ENCODE peak calls at places on chromosomes 13 and 19, in four cellular contexts. N is fibroblast of villous mesenchyme, M is AG04450, Y is left ventricle myocardium inferior. F is an unnamed sample.

GRCh38 chr19:10797541-10798256 is 38.3 kb downstream of the TMED1 start:
- DNase-seq in N (no peak), M (no peak), Y (no peak), F (no peak)

GRCh38 chr19:22088541-22089144 is 36.4 kb downstream of the ZNF257 start:
- DNase-seq in N (no peak), M (no peak), Y (no peak), F (no peak)

GRCh38 chr13:30697177-30697953 is 38.0 kb upstream of the ALOX5AP start:
- DNase-seq in N (no peak), M (no peak), Y (no peak), F (no peak)

GRCh38 chr13:30331331-30331771 is 24.0 kb upstream of the KATNAL1 start:
- DNase-seq in N (peak; percentile 62), M (no peak), Y (peak; percentile 22), F (no peak)

GRCh38 chr13:24097064-24097463 is 63.5 kb upstream of the SPATA13 start:
- DNase-seq in N (peak; percentile 79), M (peak; percentile 16), Y (no peak), F (peak; percentile 78)

GRCh38 chr19:54172764-54173699 is at the start of gene TMC4:
- DNase-seq in N (peak; percentile 43), M (no peak), Y (no peak), F (peak; percentile 35)

GRCh38 chr19:17202713-17203112 is 12.4 kb upstream of the USE1 start:
- DNase-seq in N (no peak), M (no peak), Y (no peak), F (no peak)

GRCh38 chr19:17579523-17580244 is 24.2 kb downstream of the COLGALT1 start:
- DNase-seq in N (peak; percentile 57), M (no peak), Y (peak; percentile 38), F (peak; percentile 72)

GRCh38 chr13:96053003-96053703 is at the start of gene UGGT2:
- DNase-seq in N (peak; percentile 96), M (peak; percentile 88), Y (peak; percentile 96), F (peak; percentile 94)

GRCh38 chr13:107842562-107843180 is 372.7 kb downstream of the LIG4 start:
- DNase-seq in N (peak; percentile 44), M (no peak), Y (no peak), F (no peak)

GRCh38 chr19:47374876-47375693 is 26.0 kb downstream of the DHX34 start:
- DNase-seq in N (no peak), M (no peak), Y (no peak), F (no peak)

GRCh38 chr19:55075366-55075998 is at the start of gene EPS8L1:
- DNase-seq in N (no peak), M (no peak), Y (no peak), F (no peak)

GRCh38 chr19:11480927-11481776 is at the start of gene ELAVL3:
- DNase-seq in N (no peak), M (no peak), Y (no peak), F (no peak)

GRCh38 chr13:44304433-44304725 is 69.2 kb upstream of the SERP2 start:
- DNase-seq in N (no peak), M (no peak), Y (no peak), F (no peak)

GRCh38 chr13:44305216-44305615 is 68.4 kb upstream of the SERP2 start:
- DNase-seq in N (no peak), M (no peak), Y (no peak), F (no peak)

GRCh38 chr13:44307255-44307654 is 66.4 kb upstream of the SERP2 start:
- DNase-seq in N (peak; percentile 48), M (no peak), Y (no peak), F (no peak)

GRCh38 chr13:44306401-44307192 is 67.0 kb upstream of the SERP2 start:
- DNase-seq in N (peak; percentile 93), M (peak; percentile 81), Y (peak; percentile 43), F (peak; percentile 100)

GRCh38 chr13:44305845-44306244 is 67.8 kb upstream of the SERP2 start:
- DNase-seq in N (peak; percentile 43), M (no peak), Y (no peak), F (peak; percentile 52)
- H3K4me3 ChIP-seq in N (no peak overlapping the region), M (peak overlapping the region; percentile 7), Y (no peak overlapping the region), F (no peak overlapping the region)

GRCh38 chr13:27455331-27455855 is 5.0 kb upstream of the MTIF3 start:
- DNase-seq in N (peak; percentile 22), M (no peak), Y (no peak), F (no peak)
- H3K4me3 ChIP-seq in N (peak overlapping the region; percentile 32), M (peak overlapping the region; percentile 41), Y (peak overlapping the region; percentile 50), F (no peak overlapping the region)

GRCh38 chr13:114064516-114065140 is 67.8 kb downstream of the RASA3 start:
- DNase-seq in N (peak; percentile 66), M (no peak), Y (peak; percentile 28), F (peak; percentile 43)

GRCh38 chr13:114066956-114067355 is 65.5 kb downstream of the RASA3 start:
- DNase-seq in N (no peak), M (no peak), Y (no peak), F (no peak)

GRCh38 chr13:114063545-114064515 is 68.6 kb downstream of the RASA3 start:
- DNase-seq in N (peak; percentile 90), M (no peak), Y (peak; percentile 63), F (peak; percentile 81)

GRCh38 chr13:114065926-114066774 is 66.3 kb downstream of the RASA3 start:
- DNase-seq in N (no peak), M (no peak), Y (no peak), F (no peak)

DNA sequence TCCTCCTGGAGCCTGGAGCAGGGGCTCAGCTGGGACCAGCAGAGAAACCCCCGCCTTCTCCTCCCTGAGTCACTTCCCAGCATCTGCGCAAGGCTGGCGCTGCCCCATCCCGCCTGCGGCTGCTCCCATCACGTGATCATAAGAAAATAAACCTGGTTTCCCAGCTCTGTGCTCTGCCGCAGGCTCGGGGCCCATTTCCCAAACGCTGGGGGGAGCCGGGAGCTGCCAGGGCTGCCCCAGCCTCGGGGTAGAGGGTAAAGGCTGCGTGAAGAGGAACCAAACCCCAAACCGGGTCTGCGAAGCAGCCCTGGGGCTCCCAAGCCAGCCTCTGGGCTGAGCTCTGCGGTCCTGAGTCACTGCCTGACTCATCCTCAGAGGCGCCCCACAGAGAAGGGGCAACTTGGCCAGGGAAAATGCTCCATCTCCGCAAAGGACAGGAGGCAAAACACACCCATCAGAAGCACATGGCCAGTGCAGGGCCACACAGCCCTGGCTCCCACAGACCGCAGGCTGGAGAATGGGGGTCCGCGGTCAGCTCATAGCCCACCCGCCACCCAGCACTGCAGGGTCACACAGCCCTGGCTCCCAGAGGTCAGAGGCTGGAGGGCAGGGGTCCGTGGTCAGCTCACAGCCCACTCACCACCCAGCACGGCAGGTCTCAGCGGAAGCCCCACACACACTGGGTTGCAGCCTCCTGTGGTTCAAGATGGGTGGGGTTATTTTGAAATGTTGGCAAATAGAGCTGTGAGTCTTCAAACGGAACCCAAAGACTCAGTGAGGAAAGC is 67.1 kb downstream of the RASA3 start:
- DNase-seq in N (peak; percentile 98), M (peak; percentile 92), Y (peak; percentile 83), F (peak; percentile 99)
- H3K4me3 ChIP-seq in N (peak overlapping the region; percentile 47), M (peak overlapping the region; percentile 53), Y (peak overlapping the region; percentile 59), F (peak overlapping the region; percentile 29)

GRCh38 chr19:3186891-3187661 is 1.3 kb downstream of the NCLN start:
- DNase-seq in N (peak; percentile 19), M (no peak), Y (no peak), F (peak; percentile 28)

GRCh38 chr19:3190470-3190770 is 4.7 kb downstream of the NCLN start:
- DNase-seq in N (no peak), M (no peak), Y (no peak), F (no peak)

GRCh38 chr19:3189702-3190469 is 4.2 kb downstream of the NCLN start:
- DNase-seq in N (no peak), M (no peak), Y (no peak), F (no peak)

GRCh38 chr19:3187662-3188511 is 2.2 kb downstream of the NCLN start:
- DNase-seq in N (no peak), M (no peak), Y (no peak), F (no peak)

DNA sequence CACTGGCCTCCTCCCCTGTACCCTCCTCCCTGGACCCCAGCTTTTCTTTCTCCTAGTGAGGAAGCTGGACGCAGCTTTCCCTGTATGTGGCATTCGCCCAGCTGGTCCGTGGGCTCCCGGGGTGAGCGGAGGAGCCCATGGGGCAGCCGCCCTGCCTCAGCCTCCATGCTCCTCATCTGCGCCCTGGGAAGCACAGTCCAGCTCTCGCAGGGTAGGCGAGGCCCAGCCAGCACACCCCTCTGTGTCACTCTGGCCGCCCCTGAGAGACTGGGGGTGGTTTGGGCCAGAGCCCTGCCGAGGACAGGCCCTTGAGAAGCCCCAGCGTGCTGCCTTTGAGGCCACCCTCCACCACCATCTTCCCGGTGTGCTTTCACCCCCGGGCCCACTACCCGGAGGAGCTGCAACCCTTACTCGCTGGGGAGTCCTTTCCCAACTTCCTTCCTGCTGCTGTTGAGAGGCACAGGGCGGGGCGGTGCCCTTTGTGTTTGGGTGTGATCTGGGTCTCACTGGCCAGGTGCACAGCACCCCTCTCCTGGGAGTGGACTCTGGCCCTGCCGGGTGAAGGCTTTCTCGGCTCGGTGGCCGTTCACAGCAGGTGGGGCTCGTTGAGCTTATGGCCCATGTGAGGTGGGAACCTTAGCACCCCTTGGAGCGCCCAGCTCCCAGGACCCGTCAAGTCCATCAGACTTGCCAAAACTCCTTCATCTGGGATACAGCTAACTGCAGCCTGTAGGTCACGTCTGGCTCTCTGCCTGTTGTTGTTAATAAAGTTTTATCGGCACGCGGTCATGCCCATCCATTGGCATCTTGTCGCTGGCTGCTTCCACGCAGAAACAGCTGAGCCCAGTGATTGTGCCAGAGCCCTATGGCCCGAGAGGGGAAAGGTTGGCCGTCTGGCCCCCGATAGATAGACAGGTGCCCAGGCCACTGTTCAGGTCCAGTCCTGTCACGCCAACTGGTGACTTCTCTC is 3.2 kb downstream of the NCLN start:
- DNase-seq in N (no peak), M (no peak), Y (no peak), F (no peak)
- H3K4me3 ChIP-seq in N (no peak overlapping the region), M (no peak overlapping the region), Y (no peak overlapping the region), F (no peak overlapping the region)

F was measured in fibroblast of mammary gland.